ENCODE peak calls at places on chromosomes 13 and 19, in four cellular contexts. W is K562, B is HL-60, N is GM12878. P is an unnamed sample.

GRCh38 chr19:42206871-42207755 is 10.4 kb downstream of the DEDD2 start:
- DNase-seq in W (peak; percentile 54), N (no peak), B (no peak), P (no peak)

GRCh38 chr19:49157445-49158224 is at the start of gene TRPM4:
- DNase-seq in W (peak; percentile 88), B (peak; percentile 26), N (no peak), P (no peak)

GRCh38 chr13:44044544-44045178 is 165.0 kb downstream of the LACC1 start:
- DNase-seq in W (no peak), N (no peak), B (no peak), P (no peak)

GRCh38 chr13:33744589-33745369 is 73.2 kb upstream of the RFC3 start:
- DNase-seq in N (no peak), B (no peak), W (no peak), P (no peak)

GRCh38 chr13:65606622-65607021 is 1623.5 kb downstream of the PCDH9 start:
- DNase-seq in W (no peak), N (no peak), B (no peak), P (no peak)

GRCh38 chr19:18149596-18149975 is 3.4 kb upstream of the PIK3R2 start:
- DNase-seq in N (no peak), W (no peak), B (no peak), P (no peak)

GRCh38 chr13:102847272-102848234 is 1.7 kb downstream of the ERCC5 start:
- DNase-seq in B (no peak), N (no peak), W (no peak), P (no peak)

GRCh38 chr13:32650705-32651311 is 64.6 kb downstream of the PDS5B start:
- DNase-seq in B (peak; percentile 84), W (peak; percentile 21), N (peak; percentile 30), P (peak; percentile 17)

GRCh38 chr13:27917121-27917947 is 2.5 kb upstream of the PDX1 start:
- DNase-seq in B (no peak), N (no peak), W (no peak), P (no peak)

GRCh38 chr19:45985321-45985720 is 9.9 kb upstream of the CCDC61 start:
- DNase-seq in B (no peak), N (no peak), W (no peak), P (no peak)

GRCh38 chr19:45978156-45978555 is 4.5 kb upstream of the NOVA2 start:
- DNase-seq in W (no peak), B (no peak), N (no peak), P (no peak)

GRCh38 chr19:45976180-45976579 is 2.5 kb upstream of the NOVA2 start:
- DNase-seq in B (no peak), N (no peak), W (peak; percentile 39), P (no peak)

DNA sequence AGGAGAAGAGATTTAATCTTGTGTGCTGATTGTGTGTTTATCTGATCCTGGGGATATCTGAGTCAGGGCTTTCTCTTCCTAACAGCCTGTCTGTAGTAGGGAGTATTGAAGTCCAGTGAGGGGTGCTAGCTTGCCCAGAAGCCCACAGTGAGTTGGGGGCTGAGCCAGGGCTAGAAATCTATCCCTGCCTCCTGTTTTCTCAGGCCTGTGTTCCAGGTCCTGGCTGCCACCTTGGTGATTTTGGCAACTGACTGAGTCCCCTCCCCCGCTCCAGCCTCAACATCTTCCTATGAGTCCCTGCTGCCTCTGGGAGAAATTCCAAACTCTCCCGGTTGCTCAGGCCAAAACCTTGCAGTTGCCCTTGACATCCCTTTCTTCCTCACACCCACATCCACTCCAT is 7.7 kb upstream of the NOVA2 start:
- DNase-seq in B (no peak), W (no peak), N (no peak), P (no peak)
- TF ChIP-seq SPI1 in B (no peak), W (no peak), N (no peak), P (no peak)

GRCh38 chr19:50839712-50840655 is 6.6 kb upstream of the KLK15 start:
- DNase-seq in W (no peak), B (no peak), N (no peak), P (no peak)

GRCh38 chr19:50843205-50843604 is 9.8 kb upstream of the KLK15 start:
- DNase-seq in B (no peak), N (no peak), W (no peak), P (no peak)

GRCh38 chr19:50844296-50844935 is 10.3 kb upstream of the KLK3 start:
- DNase-seq in N (no peak), B (no peak), W (no peak), P (no peak)

GRCh38 chr19:50842130-50842529 is 8.8 kb upstream of the KLK15 start:
- DNase-seq in B (no peak), W (no peak), N (no peak), P (no peak)

DNA sequence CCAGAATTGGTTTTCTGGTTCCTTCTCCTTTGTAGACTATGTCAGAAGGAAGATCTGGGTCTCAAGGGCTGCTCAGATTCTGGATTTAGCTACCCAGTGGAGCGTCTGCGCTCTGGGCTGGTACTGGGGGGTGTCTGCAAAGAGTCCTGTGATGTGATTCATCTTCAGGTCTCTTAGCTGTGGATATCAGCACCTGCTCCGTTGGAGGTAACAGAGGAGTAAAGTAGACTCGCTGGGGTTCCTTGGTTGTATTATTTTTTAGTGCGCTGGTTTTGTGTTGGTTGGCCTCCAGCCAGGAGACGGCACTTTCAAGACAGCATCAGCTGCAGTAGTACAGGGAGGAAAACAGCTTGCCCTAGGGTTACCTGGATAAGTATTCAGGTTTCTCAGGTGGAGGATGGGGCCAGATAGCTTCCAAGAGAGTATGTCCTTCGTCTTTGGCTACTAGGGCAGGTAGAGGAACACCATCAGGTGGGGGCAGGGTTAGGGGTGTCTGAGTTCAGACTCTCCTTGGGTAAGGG is 10.4 kb upstream of the KLK15 start:
- DNase-seq in B (no peak), W (no peak), N (no peak), P (no peak)
- TF ChIP-seq SPI1 in B (no peak), W (no peak), N (no peak), P (no peak)

GRCh38 chr13:39134574-39134973 is 96.3 kb downstream of the NHLRC3 start:
- DNase-seq in B (no peak), W (no peak), N (no peak), P (no peak)
- TF ChIP-seq SPI1 in B (no peak), W (no peak), N (no peak), P (no peak)

DNA sequence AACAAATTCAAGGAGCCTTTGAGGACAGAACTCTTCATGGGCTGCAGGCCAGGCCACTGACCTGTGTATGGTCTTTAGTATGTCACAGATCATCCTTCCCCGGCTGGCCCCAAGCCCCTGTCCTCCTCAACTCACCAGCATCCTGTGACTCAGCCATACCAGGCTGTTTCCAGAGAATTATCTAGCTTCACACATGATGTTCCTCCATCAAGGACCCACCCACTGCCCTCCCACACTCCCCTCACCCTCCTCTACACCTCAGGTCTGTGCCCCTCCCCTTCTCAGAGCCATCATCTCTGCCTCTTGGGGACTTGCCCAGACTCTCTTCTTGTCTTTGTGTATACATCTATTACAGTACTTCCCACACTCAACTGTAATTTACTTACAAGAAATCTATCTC is 14.7 kb downstream of the DCT start:
- DNase-seq in N (no peak), W (no peak), B (no peak), P (no peak)
- TF ChIP-seq SPI1 in N (no peak), W (no peak), B (no peak), P (no peak)

DNA sequence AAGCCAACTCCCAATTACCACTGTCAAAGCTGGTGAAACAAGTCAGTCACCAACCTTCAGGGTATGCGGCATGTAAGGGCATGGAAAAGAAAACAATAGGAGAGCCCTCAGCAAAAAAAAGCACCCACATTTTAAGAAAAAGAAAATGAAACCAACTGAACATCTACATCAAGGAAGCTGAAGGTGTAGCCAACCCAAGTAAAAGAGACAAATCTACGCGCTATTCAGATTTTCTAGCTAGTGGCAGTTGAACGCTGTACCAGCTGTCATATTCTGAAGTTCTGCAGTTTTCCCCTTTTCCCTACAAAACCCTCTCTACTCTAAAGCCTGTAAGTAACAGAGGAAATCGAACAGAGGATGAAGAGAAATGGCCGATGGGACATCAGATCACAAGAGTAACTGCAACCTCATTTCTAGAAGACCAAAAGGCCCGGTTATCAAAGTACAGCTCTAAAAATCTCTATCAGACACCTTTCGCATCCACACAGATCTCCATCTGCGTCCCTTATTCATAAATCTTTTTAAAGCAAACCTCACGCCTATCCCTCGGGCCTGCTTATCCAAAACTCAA is 1.4 kb downstream of the MYCBP2 start:
- DNase-seq in N (no peak), B (no peak), W (no peak), P (no peak)
- TF ChIP-seq SPI1 in N (no peak), B (no peak), W (no peak), P (no peak)

GRCh38 chr13:74248477-74248876 is 114.3 kb upstream of the KLF12 start:
- DNase-seq in N (no peak), W (no peak), B (no peak), P (no peak)
- TF ChIP-seq SPI1 in N (no peak), W (no peak), B (no peak), P (no peak)

DNA sequence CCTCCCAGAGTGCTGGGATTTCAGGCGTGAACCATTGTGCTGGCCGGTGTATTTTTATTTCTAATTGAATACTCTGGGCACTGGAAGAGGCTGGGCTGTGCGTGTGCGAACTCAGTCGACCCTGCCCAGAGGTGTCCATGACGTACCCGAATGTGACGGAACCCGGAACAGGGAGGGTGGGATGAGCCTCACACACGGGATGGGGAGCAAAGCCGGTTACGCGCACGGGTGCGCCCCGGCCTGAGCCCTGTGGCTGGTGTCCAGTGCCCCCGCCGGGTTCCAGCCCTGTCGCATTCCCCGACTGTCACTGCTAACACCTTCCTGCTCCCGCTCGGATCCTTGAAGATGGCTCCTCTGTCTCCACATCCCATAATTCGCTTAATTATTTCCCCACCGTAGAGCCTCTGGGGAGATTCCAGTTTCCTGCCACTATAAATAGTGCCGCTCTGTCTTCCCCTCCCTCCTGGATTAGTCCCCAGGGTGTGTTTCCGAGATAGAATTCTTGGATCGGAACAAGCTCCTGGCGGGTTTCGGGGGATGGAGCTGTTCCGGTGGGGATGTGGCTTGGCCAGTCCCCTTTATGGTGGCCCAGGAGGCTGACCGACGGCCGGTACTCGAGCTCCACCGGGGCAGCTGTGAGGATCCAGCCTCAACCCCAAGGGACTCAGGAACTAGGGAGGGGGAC is 22.0 kb downstream of the SBNO2 start:
- DNase-seq in N (no peak), B (no peak), W (no peak), P (no peak)
- TF ChIP-seq SPI1 in N (no peak), B (no peak), W (no peak), P (no peak)

GRCh38 chr13:107119989-107120881 is 552.3 kb upstream of the ARGLU1 start:
- DNase-seq in N (no peak), W (no peak), B (no peak), P (no peak)
- TF ChIP-seq SPI1 in N (no peak), W (no peak), B (no peak), P (no peak)